ENCODE peak calls at places on chromosome 1, in nine cellular contexts. G is naive thymus-derived CD8-positive, alpha-beta T cell; W is NAMALWA; E is ovary; I is thoracic aorta; N is stimulated activated naive CD8-positive, alpha-beta T cell treated with anti-CD3 and anti-CD28 coated beads, Interleukin-15, amount 100 ng/mL, for 72 hours; F is kidney tubule cell; K is activated CD4-positive, CD25-positive, alpha-beta regulatory T cell treated with anti-CD3 and anti-CD28 coated beads, Interleukin-2, amount 50 U/mL, for 16 hours; J is PC-3. P is an unnamed sample.

GRCh38 chr1:12271033-12271432 is 41.2 kb downstream of the VPS13D start:
- DNase-seq in E (no peak), G (no peak), K (no peak), J (no peak), F (no peak), I (no peak), N (no peak), W (no peak), P (no peak)

GRCh38 chr1:78102916-78103315 is 57.1 kb downstream of the GIPC2 start:
- DNase-seq in G (no peak), F (no peak), K (no peak), E (no peak), N (no peak), W (no peak), I (no peak), J (no peak), P (no peak)

GRCh38 chr1:218476385-218476784 is 131.2 kb downstream of the TGFB2 start:
- DNase-seq in J (peak), E (no peak), N (no peak), I (no peak), G (no peak), W (no peak), K (no peak), F (peak), P (no peak)

GRCh38 chr1:240190881-240191385 is 99.2 kb downstream of the FMN2 start:
- DNase-seq in G (no peak), I (no peak), W (peak), F (peak), J (peak), K (no peak), E (peak), N (no peak), P (no peak)

GRCh38 chr1:15370781-15371467 is 38.8 kb upstream of the EFHD2 start:
- DNase-seq in F (no peak), I (no peak), J (no peak), N (no peak), W (no peak), K (no peak), E (peak), G (no peak), P (no peak)

GRCh38 chr1:225873281-225873850 is 8.8 kb downstream of the TMEM63A start:
- DNase-seq in I (no peak), E (no peak), W (no peak), K (no peak), N (no peak), F (no peak), J (no peak), G (no peak), P (no peak)

GRCh38 chr1:55580845-55581332 is 365.7 kb upstream of the USP24 start:
- DNase-seq in F (peak), N (no peak), W (no peak), E (peak), G (no peak), J (peak), K (no peak), I (no peak), P (no peak)

GRCh38 chr1:60886793-60887331 is 195.5 kb upstream of the NFIA start:
- DNase-seq in J (no peak), I (no peak), G (no peak), F (no peak), E (no peak), W (no peak), K (no peak), N (no peak), P (no peak)

GRCh38 chr1:1063945-1064831 is 9.9 kb downstream of the RNF223 start:
- DNase-seq in E (no peak), J (peak), F (peak), K (peak), I (no peak), G (peak), W (peak), N (peak), P (peak)

GRCh38 chr1:198893141-198893540 is 254.3 kb downstream of the PTPRC start:
- DNase-seq in N (no peak), W (no peak), J (no peak), F (no peak), E (no peak), K (no peak), I (no peak), G (no peak), P (no peak)

GRCh38 chr1:205965039-205965630 is 21.9 kb upstream of the SLC26A9 start:
- DNase-seq in G (no peak), W (no peak), K (no peak), N (no peak), E (no peak), I (no peak), F (no peak), J (no peak), P (no peak)

GRCh38 chr1:203084588-203085527 is 954 bp downstream of the MYOG start:
- DNase-seq in E (no peak), N (peak), F (peak), I (no peak), J (peak), G (no peak), K (no peak), W (peak), P (peak)

GRCh38 chr1:26417111-26417510 is 6.5 kb downstream of the LIN28A start:
- DNase-seq in K (peak), I (no peak), W (peak), J (peak), N (peak), G (peak), E (peak), F (peak), P (peak)

GRCh38 chr1:2840036-2840809 is 38.7 kb upstream of the TTC34 start:
- DNase-seq in J (no peak), G (peak), E (no peak), I (no peak), W (peak), F (no peak), K (peak), N (peak), P (no peak)

GRCh38 chr1:37697090-37697489 is 4.8 kb downstream of the CDCA8 start:
- DNase-seq in K (no peak), J (no peak), G (no peak), W (no peak), E (no peak), I (no peak), N (no peak), F (no peak), P (no peak)

GRCh38 chr1:147273409-147274307 is 31.2 kb downstream of the CHD1L start:
- DNase-seq in G (peak), N (peak), K (no peak), W (peak), J (peak), E (no peak), I (no peak), F (peak), P (peak)